ENCODE peak calls at places on chromosome 19, in seven cellular contexts. U is fibroblast of lung, R is GM23248, S is SK-N-SH, L is mesendoderm, B is brain microvascular endothelial cell, Z is Karpas-422. M is an unnamed sample.
A peak's percentile ranks its signal among the peaks of the same experiment; 100 is the strongest.

GRCh38 chr19:22595422-22595821 is 38.7 kb upstream of the ZNF492 start:
- DNase-seq in U (no peak), R (no peak), S (no peak), L (no peak), B (no peak), Z (no peak), M (no peak)

GRCh38 chr19:2652504-2653099 is 49.9 kb downstream of the GNG7 start:
- DNase-seq in U (no peak), R (no peak), S (no peak), L (no peak), B (no peak), Z (no peak), M (no peak)

GRCh38 chr19:35913589-35913988 is 5.5 kb upstream of the TYROBP start:
- DNase-seq in U (no peak), R (peak; percentile 73), S (no peak), L (no peak), B (no peak), Z (peak; percentile 40), M (no peak)

GRCh38 chr19:6402834-6403608 is 10.1 kb upstream of the GTF2F1 start:
- DNase-seq in U (peak; percentile 64), R (peak; percentile 69), S (no peak), L (no peak), B (peak; percentile 76), Z (peak; percentile 9), M (peak; percentile 27)

GRCh38 chr19:5001547-5002131 is 32.7 kb downstream of the KDM4B start:
- DNase-seq in U (peak; percentile 63), R (peak; percentile 81), S (peak; percentile 69), L (peak; percentile 57), B (peak; percentile 57), Z (peak; percentile 82), M (peak; percentile 86)

GRCh38 chr19:48728882-48729645 is 9.5 kb upstream of the MAMSTR start:
- DNase-seq in U (no peak), R (no peak), S (no peak), L (peak; percentile 42), B (no peak), Z (no peak), M (peak; percentile 76)

GRCh38 chr19:35561436-35561835 is 2.0 kb downstream of the ATP4A start:
- DNase-seq in U (no peak), R (no peak), S (no peak), L (no peak), B (no peak), Z (no peak), M (no peak)

GRCh38 chr19:50330365-50331078 is 1.3 kb upstream of the KCNC3 start:
- DNase-seq in U (no peak), R (peak; percentile 59), S (peak; percentile 93), L (peak; percentile 95), B (no peak), Z (peak; percentile 99), M (peak; percentile 98)

GRCh38 chr19:3556978-3557460 is 367 bp downstream of the MFSD12 start:
- DNase-seq in U (no peak), R (peak; percentile 72), S (peak; percentile 74), L (peak; percentile 49), B (no peak), Z (peak; percentile 70), M (peak; percentile 91)

GRCh38 chr19:57689750-57690149 is 8.0 kb downstream of the ZNF551 start:
- DNase-seq in U (no peak), R (no peak), S (no peak), L (no peak), B (no peak), Z (no peak), M (no peak)

GRCh38 chr19:4916292-4917082 is 7.2 kb downstream of the UHRF1 start:
- DNase-seq in U (no peak), R (no peak), S (no peak), L (no peak), B (no peak), Z (no peak), M (peak; percentile 61)

GRCh38 chr19:3725640-3726310 is 17.6 kb downstream of the TJP3 start:
- DNase-seq in U (no peak), R (no peak), S (peak; percentile 39), L (peak; percentile 53), B (no peak), Z (no peak), M (peak; percentile 90)

GRCh38 chr19:19627442-19627715 is 641 bp downstream of the LPAR2 start:
- DNase-seq in U (no peak), R (no peak), S (no peak), L (no peak), B (no peak), Z (no peak), M (peak; percentile 87)

GRCh38 chr19:55373993-55374757 is 2.5 kb upstream of the TMEM190 start:
- DNase-seq in U (peak; percentile 52), R (peak; percentile 37), S (peak; percentile 62), L (peak; percentile 68), B (no peak), Z (no peak), M (peak; percentile 88)
- H3K4me3 ChIP-seq in U (no peak overlapping the region), R (no peak overlapping the region), S (no peak overlapping the region), L (no peak overlapping the region), B (no peak overlapping the region), Z (no peak overlapping the region), M (no peak overlapping the region)

GRCh38 chr19:47374876-47375693 is 26.0 kb downstream of the DHX34 start:
- DNase-seq in U (no peak), R (no peak), S (no peak), L (no peak), B (no peak), Z (peak; percentile 29), M (peak; percentile 58)

GRCh38 chr19:47372603-47373002 is 23.5 kb downstream of the DHX34 start:
- DNase-seq in U (no peak), R (no peak), S (no peak), L (no peak), B (no peak), Z (peak; percentile 2), M (peak; percentile 32)

GRCh38 chr19:47373246-47374240 is 24.4 kb downstream of the DHX34 start:
- DNase-seq in U (no peak), R (no peak), S (no peak), L (no peak), B (no peak), Z (peak; percentile 37), M (peak; percentile 28)

GRCh38 chr19:47371269-47371668 is 22.2 kb downstream of the DHX34 start:
- DNase-seq in U (no peak), R (no peak), S (no peak), L (no peak), B (no peak), Z (peak; percentile 35), M (no peak)

DNA sequence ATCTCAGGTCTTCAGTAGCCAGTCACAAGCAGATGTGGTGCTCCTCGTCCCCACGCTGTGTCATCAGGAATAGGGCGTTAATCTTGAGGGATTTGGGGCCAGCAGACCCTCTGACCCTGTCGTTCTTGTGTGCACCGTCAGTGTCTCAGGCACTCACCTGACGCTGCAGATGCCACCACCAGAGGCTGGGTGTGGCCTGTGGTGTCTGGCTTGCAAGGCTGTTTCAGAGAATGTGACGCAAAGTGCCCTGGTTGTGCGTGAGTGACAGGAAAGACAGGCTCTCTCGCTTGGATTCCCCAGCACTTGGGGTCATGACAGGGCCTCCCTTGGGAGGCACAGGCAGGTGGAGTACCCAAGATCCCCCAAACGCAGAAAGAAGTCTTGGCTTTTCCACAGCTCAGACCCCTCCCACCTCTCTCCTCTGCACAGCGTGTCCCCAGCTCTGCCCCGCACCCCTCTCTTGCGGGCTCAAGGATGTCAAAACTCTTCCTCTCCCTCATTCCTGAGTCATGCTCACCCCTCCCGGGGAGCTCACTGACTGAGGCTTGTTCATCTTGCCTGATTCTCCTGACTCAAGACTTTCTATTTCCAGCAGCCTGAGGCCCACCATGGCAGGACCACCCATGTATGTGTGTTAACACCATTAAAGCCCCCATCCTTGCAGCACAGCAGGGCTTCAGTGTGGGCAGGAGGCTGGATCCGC is 21.0 kb downstream of the DHX34 start:
- DNase-seq in U (peak; percentile 73), R (peak; percentile 85), S (no peak), L (no peak), B (peak; percentile 74), Z (no peak), M (no peak)
- H3K36me3 ChIP-seq in U (peaks cover 18% of the 10 kb centered on the region), R (no peaks in the 10 kb centered on the region), S (peaks cover 46% of the 10 kb centered on the region), L (peaks cover 8% of the 10 kb centered on the region), B (peaks cover 43% of the 10 kb centered on the region), Z (peaks cover 12% of the 10 kb centered on the region), M (peaks cover 44% of the 10 kb centered on the region)

DNA sequence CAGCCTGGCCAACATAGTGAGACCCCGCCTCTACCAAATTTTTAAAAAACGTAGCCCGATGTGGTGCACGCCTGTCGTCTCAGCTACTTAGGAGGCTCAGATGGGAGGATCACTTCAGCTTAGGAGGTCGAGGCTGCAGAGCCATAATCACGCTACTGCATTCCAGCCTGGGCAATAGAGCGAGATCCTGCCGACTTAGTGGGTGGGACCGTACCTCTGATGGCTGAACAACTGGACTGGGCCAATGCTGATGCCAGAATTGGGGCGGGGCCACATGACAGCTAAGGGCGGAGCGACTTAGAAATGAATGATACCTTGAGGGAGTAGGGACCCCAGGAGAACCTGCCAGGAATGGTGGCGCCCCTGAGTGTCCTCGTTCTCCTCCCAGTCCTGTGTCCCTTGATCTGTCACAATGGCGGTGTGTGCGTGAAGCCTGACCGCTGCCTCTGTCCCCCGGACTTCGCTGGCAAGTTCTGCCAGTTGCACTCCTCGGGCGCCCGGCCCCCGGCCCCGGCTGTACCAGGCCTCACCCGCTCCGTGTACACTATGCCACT is 3.6 kb downstream of the LTBP4 start:
- DNase-seq in U (no peak), R (no peak), S (no peak), L (no peak), B (no peak), Z (no peak), M (peak; percentile 59)
- H3K27me3 ChIP-seq in U (peaks cover 2% of the 10 kb centered on the region), R (peaks cover 16% of the 10 kb centered on the region), S (no peaks in the 10 kb centered on the region), L (peaks cover 13% of the 10 kb centered on the region), B (no peaks in the 10 kb centered on the region), Z (no peaks in the 10 kb centered on the region), M (peaks cover 76% of the 10 kb centered on the region)

GRCh38 chr19:47573076-47574026 is at the start of gene ZNF541:
- DNase-seq in U (peak; percentile 42), R (peak; percentile 69), S (peak; percentile 88), L (no peak), B (no peak), Z (no peak), M (peak; percentile 74)
- H3K4me3 ChIP-seq in U (no peak within 1 kb of the TSS), R (peak within 1 kb of the TSS; percentile 30), S (no peak within 1 kb of the TSS), L (no peak within 1 kb of the TSS), B (peak within 1 kb of the TSS; percentile 17), Z (no peak within 1 kb of the TSS), M (no peak within 1 kb of the TSS)

GRCh38 chr19:18571564-18572344 is at the start of gene UBA52:
- DNase-seq in U (peak; percentile 96), R (peak; percentile 100), S (peak; percentile 96), L (peak; percentile 99), B (peak; percentile 96), Z (peak; percentile 99), M (peak; percentile 98)
- H3K36me3 ChIP-seq in U (peaks cover 36% of the 10 kb centered on the region), R (peaks cover 25% of the 10 kb centered on the region), S (peaks cover 51% of the 10 kb centered on the region), L (peaks cover 28% of the 10 kb centered on the region), B (peaks cover 72% of the 10 kb centered on the region), Z (peaks cover 46% of the 10 kb centered on the region), M (peaks cover 46% of the 10 kb centered on the region)

M was measured in H7.